ENCODE peak calls at places on chromosome 22, in eight cellular contexts. I is SK-N-SH, X is neural progenitor cell, B is GM23338, K is MM.1S, Q is GM23248, D is OCI-LY7, U is hepatocyte. Y is an unnamed sample.

GRCh38 chr22:39598017-39598965 is 27.7 kb downstream of the CACNA1I start:
- DNase-seq in I (no peak), X (peak), B (peak), K (peak), Q (peak), D (peak), U (peak), Y (peak)

GRCh38 chr22:34303656-34304055 is 383.4 kb upstream of the LARGE1 start:
- DNase-seq in I (no peak), X (no peak), B (no peak), K (no peak), Q (no peak), D (no peak), U (no peak), Y (no peak)

GRCh38 chr22:40855104-40855959 is 1.1 kb downstream of the ST13 start:
- DNase-seq in I (no peak), X (peak), B (no peak), K (no peak), Q (peak), D (no peak), U (peak), Y (no peak)

GRCh38 chr22:48745842-48746788 is 1081.6 kb downstream of the BRD1 start:
- DNase-seq in I (no peak), X (no peak), B (no peak), K (no peak), Q (no peak), D (no peak), U (no peak), Y (no peak)

GRCh38 chr22:29079218-29079901 is 6.5 kb downstream of the KREMEN1 start:
- DNase-seq in I (no peak), X (no peak), B (no peak), K (no peak), Q (peak), D (no peak), U (peak), Y (no peak)

GRCh38 chr22:40237241-40237640 is 59.5 kb downstream of the TNRC6B start:
- DNase-seq in I (no peak), X (no peak), B (no peak), K (peak), Q (no peak), D (peak), U (no peak), Y (no peak)

GRCh38 chr22:41576877-41577276 is 12.8 kb downstream of the PMM1 start:
- DNase-seq in I (peak), X (peak), B (peak), K (no peak), Q (peak), D (peak), U (peak), Y (peak)

GRCh38 chr22:25919452-25919851 is 177.5 kb downstream of the MYO18B start:
- DNase-seq in I (no peak), X (no peak), B (no peak), K (no peak), Q (no peak), D (no peak), U (no peak), Y (no peak)

GRCh38 chr22:41683052-41683451 is 5.6 kb downstream of the SNU13 start:
- DNase-seq in I (no peak), X (no peak), B (no peak), K (no peak), Q (no peak), D (no peak), U (no peak), Y (no peak)

GRCh38 chr22:22462813-22463567 is 45.6 kb downstream of the ZNF280B start:
- DNase-seq in I (peak), X (peak), B (peak), K (peak), Q (peak), D (peak), U (no peak), Y (no peak)

GRCh38 chr22:24059121-24059520 is 48.0 kb downstream of the CABIN1 start:
- DNase-seq in I (no peak), X (no peak), B (no peak), K (no peak), Q (peak), D (no peak), U (no peak), Y (no peak)

GRCh38 chr22:32623943-32624342 is 149.3 kb downstream of the FBXO7 start:
- DNase-seq in I (no peak), X (no peak), B (no peak), K (no peak), Q (peak), D (no peak), U (peak), Y (no peak)

GRCh38 chr22:47624277-47625012 is 862.0 kb downstream of the TBC1D22A start:
- DNase-seq in I (no peak), X (no peak), B (no peak), K (no peak), Q (no peak), D (no peak), U (no peak), Y (no peak)

GRCh38 chr22:29470159-29470855 is 9.7 kb upstream of the NEFH start:
- DNase-seq in I (peak), X (peak), B (peak), K (peak), Q (peak), D (peak), U (peak), Y (peak)

DNA sequence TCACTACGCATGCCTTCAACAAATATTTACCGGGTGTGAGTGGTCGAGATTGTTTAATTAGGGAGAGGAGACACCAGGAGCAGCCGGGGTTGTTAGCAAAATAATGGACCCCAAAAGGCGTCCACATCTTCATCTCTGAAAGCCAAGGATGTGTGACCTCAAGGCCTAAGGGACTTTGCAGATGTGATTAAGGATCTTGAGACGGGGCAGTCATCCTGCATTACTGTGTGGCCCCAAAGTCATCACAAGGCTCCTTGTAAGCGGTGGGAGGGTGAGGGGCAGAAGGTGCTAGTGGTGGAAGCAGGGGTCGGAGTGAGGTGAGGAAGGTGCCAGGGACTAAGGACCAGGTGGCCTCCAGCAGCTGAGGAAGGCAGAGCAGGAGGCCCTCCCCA is 83.6 kb downstream of the CELSR1 start:
- DNase-seq in I (no peak), X (no peak), B (no peak), K (no peak), Q (no peak), D (no peak), U (no peak), Y (no peak)
- TF ChIP-seq EZH2phosphoT487 in I (no peak), X (no peak), B (no peak), K (no peak), Q (no peak), D (no peak), U (no peak), Y (no peak)

GRCh38 chr22:30681840-30682239 is 12.8 kb upstream of the OSBP2 start:
- DNase-seq in I (no peak), X (no peak), B (no peak), K (no peak), Q (no peak), D (no peak), U (no peak), Y (no peak)
- H3K4me3 ChIP-seq in I (no peak), X (no peak), B (no peak), K (no peak), Q (no peak), D (no peak), U (no peak), Y (no peak)

GRCh38 chr22:44037519-44038370 is 13.6 kb downstream of the PARVB start:
- DNase-seq in I (no peak), X (no peak), B (no peak), K (no peak), Q (peak), D (no peak), U (peak), Y (peak)
- TF ChIP-seq EZH2phosphoT487 in I (no peak), X (no peak), B (no peak), K (no peak), Q (no peak), D (no peak), U (no peak), Y (no peak)

DNA sequence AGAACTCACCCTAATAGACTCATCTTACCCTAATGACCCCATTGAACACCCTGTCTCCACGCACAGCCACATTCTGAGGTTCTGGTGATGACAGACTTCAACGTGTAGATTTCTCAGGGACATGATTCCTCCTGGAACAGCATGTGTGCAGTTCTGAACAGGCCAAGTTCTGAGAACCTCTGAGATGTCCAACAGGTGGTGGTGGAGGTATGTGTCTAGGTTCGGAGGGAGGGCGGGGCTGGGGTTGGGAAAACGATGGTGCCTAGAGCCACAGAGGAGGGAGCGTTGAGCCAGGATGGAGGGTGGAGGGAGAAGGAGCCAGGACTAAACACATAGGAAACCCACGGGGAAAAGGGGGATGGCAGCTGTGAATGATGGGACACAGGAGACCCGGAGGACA is 43.4 kb upstream of the FBLN1 start:
- DNase-seq in I (no peak), X (no peak), B (no peak), K (no peak), Q (no peak), D (no peak), U (no peak), Y (no peak)
- H3K4me3 ChIP-seq in I (no peak), X (no peak), B (no peak), K (no peak), Q (no peak), D (no peak), U (no peak), Y (no peak)

GRCh38 chr22:19905619-19906276 is 35.8 kb upstream of the COMT start:
- DNase-seq in I (peak), X (no peak), B (no peak), K (no peak), Q (no peak), D (no peak), U (no peak), Y (no peak)

GRCh38 chr22:19910180-19910744 is 31.3 kb upstream of the COMT start:
- DNase-seq in I (no peak), X (no peak), B (no peak), K (no peak), Q (no peak), D (no peak), U (no peak), Y (no peak)

GRCh38 chr22:19912236-19912999 is 29.2 kb upstream of the COMT start:
- DNase-seq in I (no peak), X (peak), B (peak), K (no peak), Q (no peak), D (peak), U (no peak), Y (no peak)

GRCh38 chr22:19911540-19912235 is 29.9 kb upstream of the COMT start:
- DNase-seq in I (no peak), X (no peak), B (no peak), K (no peak), Q (no peak), D (no peak), U (no peak), Y (no peak)

DNA sequence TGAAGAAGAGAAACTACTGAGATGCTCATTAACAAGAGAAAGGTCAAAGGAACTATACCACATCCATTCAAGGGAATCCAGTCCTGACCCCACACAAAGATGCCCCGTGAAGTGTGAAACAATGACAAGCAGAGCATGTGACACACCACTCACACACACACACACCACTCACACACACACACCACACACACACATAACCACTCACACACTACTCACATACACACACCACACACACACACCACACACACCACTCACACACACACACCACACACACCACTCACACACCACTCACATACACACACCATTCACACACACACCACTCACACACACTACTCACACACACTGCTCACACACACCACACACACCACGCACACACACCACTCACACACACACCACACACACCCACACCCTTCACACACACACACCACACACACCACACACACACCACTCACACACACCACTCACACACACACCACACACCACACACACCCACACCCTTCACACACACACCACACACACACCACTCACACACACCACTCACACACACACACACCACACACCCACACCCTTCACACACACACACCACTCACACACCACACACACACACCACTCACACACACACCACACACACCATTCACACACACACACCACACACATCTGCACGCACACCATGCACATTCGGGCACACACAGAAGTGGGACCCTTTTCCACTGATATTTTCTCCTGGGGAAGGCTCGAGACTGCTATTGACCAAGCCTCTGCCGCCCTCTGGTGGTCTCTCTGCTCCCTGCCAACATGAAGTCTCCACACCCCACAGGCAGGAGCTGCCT is 32.0 kb upstream of the COMT start:
- DNase-seq in I (peak), X (peak), B (peak), K (peak), Q (peak), D (peak), U (peak), Y (peak)
- TF ChIP-seq EZH2phosphoT487 in I (no peak), X (no peak), B (no peak), K (no peak), Q (no peak), D (no peak), U (no peak), Y (no peak)

GRCh38 chr22:49994361-49995058 is 18.1 kb downstream of the IL17REL start:
- DNase-seq in I (peak), X (no peak), B (no peak), K (no peak), Q (no peak), D (no peak), U (no peak), Y (no peak)

GRCh38 chr22:49996192-49996531 is 16.4 kb downstream of the IL17REL start:
- DNase-seq in I (no peak), X (no peak), B (no peak), K (no peak), Q (no peak), D (no peak), U (peak), Y (no peak)

GRCh38 chr22:49995059-49995412 is 17.5 kb downstream of the IL17REL start:
- DNase-seq in I (peak), X (no peak), B (no peak), K (no peak), Q (no peak), D (no peak), U (no peak), Y (no peak)

GRCh38 chr22:49996532-49997220 is 15.9 kb downstream of the IL17REL start:
- DNase-seq in I (no peak), X (no peak), B (no peak), K (no peak), Q (no peak), D (no peak), U (no peak), Y (no peak)

DNA sequence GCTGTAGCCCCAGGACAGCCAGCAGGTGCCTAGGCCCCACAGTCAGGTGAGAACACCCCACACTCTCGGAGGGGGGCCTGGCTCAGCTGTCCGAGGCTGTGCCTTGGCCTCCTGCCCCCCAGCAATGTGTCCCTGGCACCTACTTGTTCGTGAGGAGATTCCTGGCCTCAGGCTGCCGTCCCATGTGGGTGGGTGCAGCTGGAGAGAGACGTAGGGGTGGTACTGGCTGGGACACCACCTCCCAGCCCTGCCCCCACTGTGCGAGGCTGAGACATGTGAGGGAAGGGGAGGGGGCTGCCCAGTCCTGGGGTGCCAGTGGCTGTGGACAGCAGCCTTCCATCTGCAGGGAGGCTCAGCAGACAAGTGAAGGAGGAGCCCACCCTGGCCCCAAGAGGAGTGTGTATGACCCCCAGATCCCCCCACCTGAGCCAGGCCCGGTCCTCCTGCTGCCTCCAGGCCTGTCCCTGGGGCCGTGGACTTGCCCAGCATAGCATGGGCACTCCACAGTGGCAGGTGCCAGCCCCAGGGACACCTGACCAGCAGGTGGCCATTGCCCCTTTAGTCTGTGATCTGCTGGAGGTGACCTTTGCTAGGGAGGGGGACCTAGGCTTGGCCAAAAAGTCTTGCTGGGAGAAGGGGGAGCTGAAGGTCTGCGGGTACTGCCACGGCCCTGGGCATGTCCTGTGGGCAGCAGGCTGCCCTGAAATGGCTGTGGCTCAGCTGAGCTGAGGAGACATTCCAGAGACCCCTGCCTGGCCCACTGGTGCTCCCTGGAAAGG is 17.0 kb downstream of the IL17REL start:
- DNase-seq in I (peak), X (no peak), B (no peak), K (no peak), Q (no peak), D (no peak), U (no peak), Y (no peak)
- H3K4me3 ChIP-seq in I (no peak), X (no peak), B (no peak), K (no peak), Q (no peak), D (no peak), U (no peak), Y (no peak)

GRCh38 chr22:44404341-44405020 is 91.7 kb upstream of the SHISAL1 start:
- DNase-seq in I (no peak), X (no peak), B (no peak), K (no peak), Q (no peak), D (no peak), U (no peak), Y (no peak)

GRCh38 chr22:44408227-44409192 is 89.5 kb downstream of the RTL6 start:
- DNase-seq in I (no peak), X (no peak), B (no peak), K (no peak), Q (no peak), D (no peak), U (no peak), Y (no peak)

GRCh38 chr22:44405661-44406060 is 92.4 kb downstream of the RTL6 start:
- DNase-seq in I (no peak), X (no peak), B (no peak), K (no peak), Q (no peak), D (no peak), U (no peak), Y (no peak)

GRCh38 chr22:44407404-44408226 is 90.4 kb downstream of the RTL6 start:
- DNase-seq in I (no peak), X (no peak), B (no peak), K (no peak), Q (no peak), D (no peak), U (no peak), Y (no peak)

GRCh38 chr22:44406581-44407403 is 91.2 kb downstream of the RTL6 start:
- DNase-seq in I (no peak), X (no peak), B (peak), K (no peak), Q (no peak), D (no peak), U (peak), Y (no peak)
- TF ChIP-seq EZH2phosphoT487 in I (no peak), X (no peak), B (no peak), K (no peak), Q (no peak), D (no peak), U (no peak), Y (no peak)

GRCh38 chr22:46054091-46054877 is 77.3 kb upstream of the WNT7B start:
- DNase-seq in I (peak), X (no peak), B (no peak), K (peak), Q (peak), D (peak), U (no peak), Y (no peak)

GRCh38 chr22:46052331-46052771 is 75.4 kb upstream of the WNT7B start:
- DNase-seq in I (no peak), X (no peak), B (no peak), K (no peak), Q (peak), D (no peak), U (no peak), Y (no peak)

GRCh38 chr22:46051646-46052045 is 74.7 kb upstream of the WNT7B start:
- DNase-seq in I (no peak), X (no peak), B (no peak), K (no peak), Q (no peak), D (no peak), U (no peak), Y (no peak)

GRCh38 chr22:46053563-46054090 is 76.7 kb upstream of the WNT7B start:
- DNase-seq in I (peak), X (no peak), B (no peak), K (peak), Q (peak), D (peak), U (no peak), Y (no peak)

DNA sequence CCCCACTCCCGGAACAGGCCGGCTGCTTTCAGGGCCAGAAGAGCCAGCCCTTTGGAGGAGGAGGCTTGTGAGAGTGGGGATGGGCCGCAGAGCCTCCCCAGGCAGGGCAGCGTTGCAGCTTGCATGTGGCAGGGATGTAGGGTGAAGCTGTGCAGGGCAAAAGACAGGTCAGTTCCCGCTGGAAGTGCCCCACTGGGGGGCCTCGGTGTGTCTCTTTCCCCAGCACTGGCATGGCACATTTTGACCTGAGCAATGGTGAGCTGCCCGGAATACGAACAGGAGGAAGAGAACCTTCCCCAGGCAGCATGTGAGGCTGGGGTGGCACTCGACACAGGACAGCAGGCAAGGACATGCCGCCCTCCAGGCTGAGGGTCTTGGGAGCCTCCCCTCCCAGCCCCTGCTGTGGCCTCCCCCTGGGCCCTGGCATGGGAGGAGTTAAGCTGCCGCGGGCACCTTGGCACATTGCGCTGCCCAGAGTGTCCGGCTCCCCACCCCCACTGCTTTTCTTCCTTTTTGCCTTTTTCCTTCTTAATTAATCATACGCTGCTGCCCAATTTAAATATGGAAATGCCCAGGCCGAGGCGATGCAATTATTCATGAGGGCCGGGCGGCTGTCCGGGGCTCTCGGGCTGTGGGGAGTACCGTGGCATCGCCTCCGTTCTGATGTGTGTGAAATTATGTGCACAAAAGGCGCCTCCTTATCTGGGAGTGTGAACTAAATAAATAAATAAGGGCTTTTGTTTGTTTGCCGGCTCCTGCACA is 76.0 kb upstream of the WNT7B start:
- DNase-seq in I (peak), X (no peak), B (no peak), K (peak), Q (peak), D (peak), U (no peak), Y (no peak)
- H3K4me3 ChIP-seq in I (peak), X (no peak), B (no peak), K (peak), Q (peak), D (peak), U (no peak), Y (peak)

Y was measured in HCT116.